ENCODE peak calls at places on chromosomes 12 and 14, in six cellular contexts. K is fibroblast of pulmonary artery, Q is NCI-H1436 treated with DMSO at 0.1 percent for 48 hours, U is cardiac fibroblast, Y is AG04450, H is type B pancreatic cell. D is an unnamed sample.

GRCh38 chr14:101960225-101960624 is 4.1 kb upstream of the DYNC1H1 start:
- DNase-seq in Y (no peak), U (peak; percentile 32), K (peak; percentile 42), H (no peak), Q (no peak), D (no peak)

GRCh38 chr12:80188566-80188965 is 89.2 kb downstream of the OTOGL start:
- DNase-seq in U (no peak), Q (no peak), H (no peak), K (no peak), Y (no peak), D (no peak)

GRCh38 chr12:124207617-124208016 is 87.3 kb upstream of the RFLNA start:
- DNase-seq in Q (no peak), H (no peak), K (peak; percentile 14), Y (no peak), U (peak; percentile 35), D (no peak)

GRCh38 chr12:109088818-109089217 is 4.5 kb downstream of the ALKBH2 start:
- DNase-seq in Y (no peak), Q (no peak), H (no peak), K (peak; percentile 41), U (peak; percentile 47), D (no peak)

GRCh38 chr12:104669057-104669770 is 212.5 kb downstream of the CHST11 start:
- DNase-seq in Y (no peak), U (peak; percentile 70), Q (no peak), H (no peak), K (no peak), D (no peak)

GRCh38 chr12:8449293-8449944 is 6.3 kb upstream of the CLEC6A start:
- DNase-seq in Y (no peak), U (no peak), H (no peak), Q (no peak), K (no peak), D (no peak)

GRCh38 chr12:91098942-91099341 is 12.4 kb downstream of the LUM start:
- DNase-seq in Y (peak; percentile 78), Q (no peak), H (no peak), U (peak; percentile 93), K (peak; percentile 94), D (no peak)

GRCh38 chr12:41967668-41968649 is 176.7 kb downstream of the GXYLT1 start:
- DNase-seq in U (no peak), K (no peak), H (no peak), Y (no peak), Q (no peak), D (no peak)

GRCh38 chr12:77054856-77055255 is 10.5 kb downstream of the E2F7 start:
- DNase-seq in H (no peak), U (no peak), K (peak; percentile 13), Q (no peak), Y (no peak), D (no peak)

GRCh38 chr14:79608426-79608825 is 602.9 kb downstream of the DIO2 start:
- DNase-seq in H (no peak), K (no peak), Y (no peak), U (no peak), Q (no peak), D (no peak)

GRCh38 chr12:24911284-24911791 is 37.6 kb downstream of the BCAT1 start:
- DNase-seq in U (peak; percentile 38), H (no peak), Y (peak; percentile 89), K (peak; percentile 53), Q (no peak), D (no peak)

GRCh38 chr12:132602578-132603239 is 7.7 kb downstream of the LRCOL1 start:
- DNase-seq in Y (no peak), Q (no peak), U (no peak), H (no peak), K (no peak), D (no peak)

GRCh38 chr12:122830517-122831214 is 4.6 kb upstream of the HIP1R start:
- DNase-seq in Y (no peak), H (no peak), Q (no peak), K (peak; percentile 75), U (peak; percentile 73), D (no peak)

GRCh38 chr12:120013659-120014380 is 24.8 kb downstream of the BICDL1 start:
- DNase-seq in K (no peak), H (no peak), Y (no peak), U (no peak), Q (no peak), D (no peak)

GRCh38 chr12:78210894-78211302 is 380.2 kb downstream of the NAV3 start:
- DNase-seq in K (peak; percentile 86), U (peak; percentile 83), Y (no peak), Q (no peak), H (no peak), D (no peak)

GRCh38 chr12:120652671-120653435 is 12.4 kb downstream of the CABP1 start:
- DNase-seq in U (no peak), Q (no peak), K (no peak), Y (no peak), H (no peak), D (no peak)

GRCh38 chr12:108905725-108906124 is 25.8 kb downstream of the DAO start:
- DNase-seq in H (no peak), U (no peak), Y (no peak), Q (no peak), K (no peak), D (no peak)